ENCODE peak calls at places on chromosome 7, in nine cellular contexts. A, K, G, Y, V, M, W, H and R are unnamed samples.

GRCh38 chr7:158028290-158028941 is 559.2 kb downstream of the PTPRN2 start:
- DNase-seq in G (no peak), K (peak; percentile 29), Y (no peak), W (no peak), V (no peak), H (no peak), M (no peak), A (peak; percentile 60), R (no peak)

GRCh38 chr7:39891879-39892278 is 58.2 kb upstream of the CDK13 start:
- DNase-seq in W (no peak), V (no peak), M (no peak), Y (no peak), K (no peak), H (no peak), G (no peak), A (no peak), R (no peak)

GRCh38 chr7:24587853-24588252 is 14.6 kb downstream of the PALS2 start:
- DNase-seq in M (peak; percentile 15), G (no peak), K (no peak), Y (no peak), H (peak; percentile 34), A (no peak), W (peak; percentile 70), V (peak; percentile 82), R (no peak)

GRCh38 chr7:85025312-85025756 is 161.5 kb downstream of the SEMA3D start:
- DNase-seq in V (no peak), H (no peak), A (no peak), G (no peak), W (no peak), M (no peak), K (peak; percentile 46), Y (no peak), R (no peak)

GRCh38 chr7:100803398-100804161 is 23.7 kb downstream of the EPHB4 start:
- DNase-seq in H (peak; percentile 78), V (peak; percentile 87), G (peak; percentile 83), A (peak; percentile 90), M (peak; percentile 92), Y (peak; percentile 63), W (peak; percentile 84), K (peak; percentile 94), R (peak; percentile 85)

GRCh38 chr7:83646027-83646426 is 2.9 kb downstream of the SEMA3E start:
- DNase-seq in K (no peak), Y (no peak), H (no peak), G (no peak), M (no peak), V (no peak), A (no peak), W (no peak), R (no peak)

GRCh38 chr7:33650828-33651227 is 254.5 kb upstream of the BMPER start:
- DNase-seq in A (no peak), V (no peak), W (no peak), M (no peak), H (no peak), Y (peak; percentile 66), K (no peak), G (no peak), R (no peak)

GRCh38 chr7:155559519-155560108 is 13.3 kb upstream of the CNPY1 start:
- DNase-seq in K (no peak), A (no peak), Y (no peak), V (no peak), M (no peak), H (no peak), G (no peak), W (no peak), R (no peak)

GRCh38 chr7:4550117-4550516 is 132.0 kb upstream of the FOXK1 start:
- DNase-seq in Y (no peak), V (no peak), G (no peak), W (no peak), H (no peak), K (no peak), M (no peak), A (no peak), R (no peak)

GRCh38 chr7:23721456-23721855 is 11.4 kb downstream of the STK31 start:
- DNase-seq in K (no peak), A (no peak), W (no peak), V (no peak), M (peak; percentile 53), G (no peak), H (no peak), Y (no peak), R (no peak)

GRCh38 chr7:154212861-154213260 is 160.7 kb downstream of the DPP6 start:
- DNase-seq in A (no peak), G (no peak), M (no peak), W (no peak), Y (no peak), H (no peak), K (no peak), V (no peak), R (no peak)

GRCh38 chr7:116097365-116098009 is 66.9 kb upstream of the TFEC start:
- DNase-seq in M (peak; percentile 22), A (no peak), K (no peak), V (no peak), W (no peak), H (peak; percentile 77), G (peak; percentile 58), Y (peak; percentile 35), R (no peak)

GRCh38 chr7:69412331-69413146 is 185.7 kb upstream of the AUTS2 start:
- DNase-seq in K (no peak), V (no peak), W (no peak), A (peak; percentile 87), M (no peak), H (peak; percentile 89), Y (no peak), G (no peak), R (peak; percentile 69)

GRCh38 chr7:134724606-134725005 is 54.8 kb upstream of the CALD1 start:
- DNase-seq in Y (no peak), H (peak; percentile 55), V (peak; percentile 79), A (no peak), K (no peak), M (peak; percentile 48), G (peak; percentile 54), W (peak; percentile 31), R (no peak)
- TF ChIP-seq CTCF in Y (peak; percentile 72), H (peak; percentile 59), V (peak; percentile 88), A (peak; percentile 41), K (no peak), M (peak; percentile 56), G (peak; percentile 64), W (peak; percentile 57), R (peak; percentile 11)

GRCh38 chr7:2701832-2702593 is 14.0 kb downstream of the AMZ1 start:
- DNase-seq in H (no peak), M (peak; percentile 83), Y (no peak), G (peak; percentile 57), A (no peak), V (no peak), K (no peak), W (no peak), R (no peak)
- H3K4me3 ChIP-seq in H (no peak overlapping the region), M (no peak overlapping the region), Y (no peak overlapping the region), G (no peak overlapping the region), A (no peak overlapping the region), V (no peak overlapping the region), K (no peak overlapping the region), W (no peak overlapping the region), R (no peak overlapping the region)

DNA sequence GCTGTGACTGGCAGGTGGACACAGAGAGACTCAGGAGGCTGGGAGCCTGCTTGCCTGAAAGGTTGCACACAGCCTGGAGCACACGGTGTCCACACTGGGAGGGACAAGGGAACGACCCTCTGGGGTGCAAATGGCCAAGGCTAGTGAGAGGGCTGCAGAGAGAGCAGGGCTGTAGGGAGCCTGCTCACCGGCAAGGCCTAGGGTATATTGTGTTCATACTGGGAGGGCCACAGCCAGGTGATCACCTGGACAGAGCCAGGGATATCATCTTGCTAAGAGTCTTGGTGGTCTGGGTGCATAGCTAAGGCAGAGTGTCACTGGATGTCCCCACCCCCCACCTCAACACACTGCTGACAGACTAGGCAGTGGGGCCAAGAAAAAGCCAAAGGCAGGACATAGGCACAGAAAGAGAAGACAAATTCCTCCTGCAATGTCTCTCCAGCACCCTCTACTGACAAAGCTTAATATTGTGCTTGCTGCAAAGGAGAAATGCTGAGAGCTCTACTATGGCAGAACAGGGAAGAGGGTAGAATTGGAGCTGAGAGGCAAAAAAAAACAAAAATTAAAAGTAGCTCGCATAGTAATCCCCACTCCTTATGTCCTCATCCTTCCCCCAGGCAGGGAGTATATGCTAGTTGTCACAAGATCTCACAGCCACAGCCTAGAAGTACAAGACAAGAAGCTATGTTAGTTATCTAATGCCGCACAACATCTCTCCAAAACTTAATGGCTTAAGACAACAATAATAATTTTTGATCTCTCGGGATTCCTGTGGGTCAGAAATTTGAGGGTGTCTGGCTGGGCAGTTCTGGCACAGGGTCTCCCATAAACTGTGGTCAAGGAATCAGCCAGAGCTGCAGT is 40.0 kb downstream of the CPVL start:
- DNase-seq in G (peak; percentile 60), M (peak; percentile 79), V (peak; percentile 87), Y (peak; percentile 37), H (peak; percentile 49), W (peak; percentile 77), A (peak; percentile 82), K (peak; percentile 57), R (no peak)
- TF ChIP-seq CTCF in G (peak; percentile 87), M (peak; percentile 96), V (peak; percentile 84), Y (peak; percentile 93), H (peak; percentile 63), W (peak; percentile 81), A (peak; percentile 80), K (peak; percentile 73), R (peak; percentile 84)

GRCh38 chr7:134648456-134648855 is 1.8 kb downstream of the BPGM start:
- DNase-seq in G (no peak), Y (no peak), A (no peak), H (no peak), W (no peak), K (no peak), V (no peak), M (no peak), R (no peak)

GRCh38 chr7:134649231-134649775 is 2.6 kb downstream of the BPGM start:
- DNase-seq in A (no peak), H (no peak), G (peak; percentile 37), M (no peak), V (no peak), K (no peak), Y (no peak), W (no peak), R (no peak)

GRCh38 chr7:134645478-134645877 is 1.2 kb upstream of the BPGM start:
- DNase-seq in W (peak; percentile 12), V (no peak), G (no peak), M (no peak), Y (no peak), A (no peak), H (no peak), K (no peak), R (no peak)

GRCh38 chr7:134645935-134646334 is 718 bp upstream of the BPGM start:
- DNase-seq in H (no peak), K (no peak), G (peak; percentile 65), M (peak; percentile 38), W (no peak), V (peak; percentile 6), Y (no peak), A (peak; percentile 31), R (no peak)

GRCh38 chr7:134646425-134647305 is at the start of gene BPGM:
- DNase-seq in G (peak; percentile 100), M (peak; percentile 100), A (peak; percentile 98), Y (peak; percentile 100), K (peak; percentile 99), H (peak; percentile 100), W (peak; percentile 99), V (peak; percentile 100), R (peak; percentile 96)
- H3K4me3 ChIP-seq in G (peak within 1 kb of the TSS; percentile 75), M (peak within 1 kb of the TSS; percentile 95), A (peak within 1 kb of the TSS; percentile 38), Y (peak within 1 kb of the TSS; percentile 81), K (peak within 1 kb of the TSS; percentile 84), H (peak within 1 kb of the TSS; percentile 76), W (peak within 1 kb of the TSS; percentile 78), V (peak within 1 kb of the TSS; percentile 73), R (peak within 1 kb of the TSS; percentile 73)

GRCh38 chr7:29243777-29244655 is 49.4 kb downstream of the CHN2 start:
- DNase-seq in H (peak; percentile 52), Y (no peak), K (no peak), M (no peak), V (peak; percentile 91), A (no peak), W (no peak), G (no peak), R (no peak)
- TF ChIP-seq CTCF in H (peak; percentile 25), Y (no peak), K (no peak), M (no peak), V (peak; percentile 75), A (no peak), W (peak; percentile 39), G (no peak), R (no peak)